ENCODE peak calls at places on chromosome 16, in six cellular contexts. P, A, T, C, G and R are unnamed samples.
A peak's percentile ranks its signal among the peaks of the same experiment; 100 is the strongest.

GRCh38 chr16:19184823-19185509 is 16.9 kb downstream of the SYT17 start:
- DNase-seq in P (no peak), A (peak; percentile 46), T (no peak), C (peak; percentile 72), G (no peak), R (no peak)

GRCh38 chr16:72997141-72997542 is 50.8 kb downstream of the ZFHX3 start:
- DNase-seq in P (no peak), A (peak; percentile 55), T (no peak), C (no peak), G (no peak), R (peak; percentile 82)

GRCh38 chr16:29790949-29791844 is 646 bp downstream of the KIF22 start:
- DNase-seq in P (no peak), A (peak; percentile 51), T (peak; percentile 30), C (no peak), G (peak; percentile 39), R (no peak)

GRCh38 chr16:85330694-85331188 is 218.5 kb upstream of the CIBAR2 start:
- DNase-seq in P (peak; percentile 19), A (peak; percentile 95), T (peak; percentile 90), C (peak; percentile 96), G (peak; percentile 80), R (peak; percentile 71)

GRCh38 chr16:379961-380836 is 1.6 kb downstream of the PGAP6 start:
- DNase-seq in P (no peak), A (no peak), T (no peak), C (no peak), G (no peak), R (no peak)

GRCh38 chr16:83806721-83807120 is 1.1 kb upstream of the HSBP1 start:
- DNase-seq in P (no peak), A (no peak), T (no peak), C (no peak), G (no peak), R (no peak)

GRCh38 chr16:83040174-83040573 is 413.4 kb downstream of the CDH13 start:
- DNase-seq in P (no peak), A (peak; percentile 39), T (no peak), C (no peak), G (no peak), R (no peak)

GRCh38 chr16:85961988-85962915 is 63.3 kb downstream of the IRF8 start:
- DNase-seq in P (no peak), A (no peak), T (no peak), C (no peak), G (no peak), R (no peak)

GRCh38 chr16:22425036-22425801 is 50.8 kb upstream of the CDR2 start:
- DNase-seq in P (no peak), A (peak; percentile 86), T (no peak), C (no peak), G (no peak), R (no peak)

GRCh38 chr16:10037771-10038170 is 144.5 kb downstream of the GRIN2A start:
- DNase-seq in P (no peak), A (no peak), T (peak; percentile 46), C (no peak), G (no peak), R (peak; percentile 7)

GRCh38 chr16:75948441-75948840 is 222.2 kb upstream of the CPHXL start:
- DNase-seq in P (no peak), A (no peak), T (no peak), C (no peak), G (no peak), R (no peak)

GRCh38 chr16:58509256-58510096 is 5.8 kb upstream of the SETD6 start:
- DNase-seq in P (no peak), A (no peak), T (no peak), C (no peak), G (no peak), R (no peak)

GRCh38 chr16:17416461-17417221 is 54.1 kb downstream of the XYLT1 start:
- DNase-seq in P (peak; percentile 82), A (peak; percentile 67), T (no peak), C (peak; percentile 78), G (peak; percentile 32), R (no peak)

GRCh38 chr16:77943770-77944169 is 78.6 kb upstream of the CLEC3A start:
- DNase-seq in P (no peak), A (no peak), T (no peak), C (no peak), G (no peak), R (no peak)

GRCh38 chr16:61820398-61820797 is 215.8 kb downstream of the CDH8 start:
- DNase-seq in P (peak; percentile 45), A (no peak), T (no peak), C (no peak), G (no peak), R (peak; percentile 82)

GRCh38 chr16:75011634-75012307 is 12.9 kb downstream of the ZNRF1 start:
- DNase-seq in P (no peak), A (peak; percentile 93), T (no peak), C (no peak), G (no peak), R (peak; percentile 83)

GRCh38 chr16:53054670-53055485 is at the start of gene CHD9:
- DNase-seq in P (peak; percentile 88), A (peak; percentile 92), T (peak; percentile 96), C (peak; percentile 94), G (peak; percentile 93), R (peak; percentile 88)

GRCh38 chr16:49889725-49890397 is 33.9 kb upstream of the ZNF423 start:
- DNase-seq in P (no peak), A (no peak), T (no peak), C (no peak), G (no peak), R (peak; percentile 42)

GRCh38 chr16:87602821-87603683 is 744 bp downstream of the JPH3 start:
- DNase-seq in P (no peak), A (peak; percentile 9), T (peak; percentile 87), C (peak; percentile 70), G (peak; percentile 83), R (no peak)

GRCh38 chr16:65875362-65876199 is 490.9 kb upstream of the CDH5 start:
- DNase-seq in P (no peak), A (peak; percentile 39), T (peak; percentile 55), C (no peak), G (peak; percentile 51), R (peak; percentile 5)

GRCh38 chr16:53775821-53776431 is 72.0 kb downstream of the FTO start:
- DNase-seq in P (no peak), A (peak; percentile 94), T (peak; percentile 19), C (peak; percentile 47), G (no peak), R (peak; percentile 89)

GRCh38 chr16:31131416-31131815 is 4.1 kb downstream of the PRSS8 start:
- DNase-seq in P (no peak), A (no peak), T (no peak), C (no peak), G (no peak), R (no peak)

GRCh38 chr16:2520097-2520783 is at the start of gene AMDHD2:
- DNase-seq in P (peak; percentile 89), A (peak; percentile 99), T (peak; percentile 97), C (peak; percentile 97), G (peak; percentile 99), R (peak; percentile 82)

GRCh38 chr16:86751081-86752030 is 173.0 kb downstream of the FOXL1 start:
- DNase-seq in P (no peak), A (peak; percentile 87), T (no peak), C (no peak), G (no peak), R (peak; percentile 69)

GRCh38 chr16:28073836-28074235 is 10.3 kb upstream of the GSG1L start:
- DNase-seq in P (no peak), A (no peak), T (no peak), C (no peak), G (no peak), R (no peak)

GRCh38 chr16:3819741-3820724 is 60.5 kb downstream of the CREBBP start:
- DNase-seq in P (no peak), A (peak; percentile 84), T (no peak), C (no peak), G (peak; percentile 79), R (peak; percentile 95)

GRCh38 chr16:11735801-11736200 is 6.9 kb downstream of the TXNDC11 start:
- DNase-seq in P (peak; percentile 56), A (no peak), T (no peak), C (no peak), G (no peak), R (no peak)
- H3F3A ChIP-seq in P (peaks cover 96% of the 10 kb centered on the region), A (peaks cover 15% of the 10 kb centered on the region), T (no peaks in the 10 kb centered on the region), C (no peaks in the 10 kb centered on the region), G (no peaks in the 10 kb centered on the region), R (no peaks in the 10 kb centered on the region)

DNA sequence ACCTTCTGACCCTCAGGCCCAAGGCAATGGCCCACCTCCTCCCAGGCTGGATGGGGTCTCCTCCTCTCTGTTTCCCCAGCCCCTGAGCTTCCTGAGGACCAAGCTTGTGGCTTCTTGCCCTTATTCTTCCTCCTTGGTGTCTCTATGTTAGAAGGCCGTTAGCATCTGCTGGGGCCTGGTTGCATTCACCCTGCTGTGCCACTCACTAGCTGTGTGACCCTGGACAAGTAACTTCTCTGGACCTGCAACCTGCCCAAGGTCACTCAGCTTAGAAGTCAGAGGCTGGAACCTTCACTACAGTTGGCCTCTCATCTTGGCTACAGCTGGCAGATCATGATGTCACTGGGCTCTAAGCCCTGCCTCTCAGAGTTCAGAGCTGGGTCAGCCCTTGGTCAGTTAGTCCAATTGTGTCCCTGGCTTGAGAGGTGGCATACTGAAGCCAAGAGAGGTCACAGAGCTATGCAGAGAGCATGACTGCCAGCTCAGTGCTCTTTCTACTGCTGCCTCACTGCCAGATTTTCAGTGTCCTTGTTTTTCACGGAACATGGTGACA is 3.0 kb downstream of the MT2A start:
- DNase-seq in P (no peak), A (peak; percentile 75), T (no peak), C (no peak), G (no peak), R (no peak)
- H3F3A ChIP-seq in P (peaks cover 16% of the 10 kb centered on the region), A (peaks cover 79% of the 10 kb centered on the region), T (peaks cover 24% of the 10 kb centered on the region), C (peaks cover 14% of the 10 kb centered on the region), G (peaks cover 64% of the 10 kb centered on the region), R (peaks cover under 1% of the 10 kb centered on the region)

DNA sequence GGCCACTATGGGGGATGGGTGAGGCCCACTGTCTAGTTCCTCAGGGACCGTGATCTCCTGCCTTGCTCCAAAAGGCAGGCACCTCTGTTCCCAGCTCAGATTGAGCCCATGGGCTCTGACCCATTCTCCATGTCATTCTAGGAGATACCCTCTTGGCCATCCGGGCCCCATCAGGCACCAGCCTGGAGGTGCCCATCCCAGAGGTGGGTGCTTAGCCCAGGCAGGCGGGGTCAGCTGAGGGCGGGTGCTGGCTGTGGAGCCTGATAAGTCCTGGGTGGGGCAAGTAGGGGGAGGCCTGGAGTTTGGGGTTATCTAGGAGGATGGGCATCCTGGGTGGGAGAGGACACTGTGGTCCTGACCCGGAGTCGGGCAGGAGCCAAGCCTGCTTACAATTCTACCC is 2.3 kb downstream of the E2F4 start:
- DNase-seq in P (no peak), A (no peak), T (no peak), C (no peak), G (no peak), R (no peak)
- H3F3A ChIP-seq in P (no peaks in the 10 kb centered on the region), A (peaks cover 10% of the 10 kb centered on the region), T (peaks cover 20% of the 10 kb centered on the region), C (peaks cover 23% of the 10 kb centered on the region), G (peaks cover 31% of the 10 kb centered on the region), R (no peaks in the 10 kb centered on the region)

DNA sequence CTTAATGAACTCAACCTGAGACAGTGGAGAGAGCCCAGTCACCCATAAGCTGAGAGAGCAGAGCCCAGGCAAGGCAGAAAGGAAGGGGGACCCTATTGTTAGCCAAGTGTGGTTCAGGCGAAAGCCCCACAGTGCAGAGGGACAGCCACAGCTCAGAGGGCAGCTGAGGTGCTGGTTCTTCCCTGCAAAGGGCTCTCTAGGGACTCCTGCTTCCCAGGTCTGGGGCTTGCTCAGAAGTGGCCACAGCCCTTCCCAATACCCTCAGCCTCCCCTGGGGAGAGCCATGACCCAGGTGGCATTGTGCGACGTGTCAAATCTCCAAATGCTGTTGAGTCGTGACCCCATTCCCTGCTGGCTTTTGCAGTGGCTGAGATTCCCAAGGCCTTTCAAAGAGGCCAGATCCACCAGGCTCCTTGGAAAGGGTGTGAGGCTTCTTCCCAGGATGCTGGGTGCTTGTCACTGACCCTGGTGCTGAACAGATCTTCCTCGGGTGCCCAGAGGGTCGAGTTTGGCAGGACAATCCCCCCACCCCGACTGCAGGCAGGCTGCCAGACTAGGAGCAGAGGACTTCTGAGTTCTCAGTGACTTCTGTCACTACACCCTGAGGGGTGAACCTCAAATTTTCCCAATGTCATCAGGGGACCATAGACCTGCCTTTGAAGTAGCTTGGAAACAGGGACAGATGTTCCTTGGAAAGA is 2.5 kb upstream of the CCL17 start:
- DNase-seq in P (no peak), A (no peak), T (no peak), C (peak; percentile 38), G (peak; percentile 1), R (no peak)
- H3F3A ChIP-seq in P (no peaks in the 10 kb centered on the region), A (no peaks in the 10 kb centered on the region), T (peaks cover 8% of the 10 kb centered on the region), C (no peaks in the 10 kb centered on the region), G (no peaks in the 10 kb centered on the region), R (no peaks in the 10 kb centered on the region)